ENCODE peak calls at places on chromosomes 11 and 22, in nine cellular contexts. Q, I, P, L, J, W, D, F and U are unnamed samples.

GRCh38 chr11:61126266-61126665 is 24.0 kb downstream of the CD5 start:
- DNase-seq in Q (no peak), I (no peak), P (no peak), L (no peak), J (no peak), W (no peak), D (no peak), F (no peak), U (peak)

GRCh38 chr22:50199251-50199721 is 1.5 kb upstream of the SELENOO start:
- DNase-seq in Q (no peak), I (no peak), P (no peak), L (no peak), J (no peak), W (no peak), D (no peak), F (no peak), U (no peak)

GRCh38 chr11:106681435-106681834 is 336.8 kb downstream of the GUCY1A2 start:
- DNase-seq in Q (no peak), I (no peak), P (no peak), L (no peak), J (no peak), W (no peak), D (no peak), F (no peak), U (no peak)

GRCh38 chr11:18769802-18770456 is 21.7 kb downstream of the PTPN5 start:
- DNase-seq in Q (no peak), I (no peak), P (peak), L (no peak), J (peak), W (peak), D (peak), F (no peak), U (no peak)

GRCh38 chr22:38696606-38697005 is 4.1 kb downstream of the JOSD1 start:
- DNase-seq in Q (no peak), I (no peak), P (no peak), L (no peak), J (peak), W (no peak), D (no peak), F (peak), U (no peak)

GRCh38 chr22:30607939-30608338 is 965 bp downstream of the TCN2 start:
- DNase-seq in Q (no peak), I (no peak), P (no peak), L (no peak), J (no peak), W (no peak), D (no peak), F (no peak), U (no peak)

GRCh38 chr11:5197538-5197937 is 2.9 kb downstream of the OR51V1 start:
- DNase-seq in Q (no peak), I (no peak), P (no peak), L (no peak), J (no peak), W (no peak), D (no peak), F (no peak), U (no peak)

GRCh38 chr11:32333335-32333991 is 101.9 kb downstream of the WT1 start:
- DNase-seq in Q (no peak), I (peak), P (no peak), L (no peak), J (peak), W (peak), D (peak), F (peak), U (peak)

GRCh38 chr11:102800774-102801173 is 2.8 kb upstream of the MMP1 start:
- DNase-seq in Q (no peak), I (no peak), P (no peak), L (no peak), J (no peak), W (no peak), D (no peak), F (no peak), U (no peak)

GRCh38 chr11:119101367-119101758 is 290 bp downstream of the DPAGT1 start:
- DNase-seq in Q (no peak), I (no peak), P (peak), L (no peak), J (no peak), W (peak), D (no peak), F (no peak), U (no peak)

GRCh38 chr22:45572444-45572843 is 69.8 kb downstream of the FBLN1 start:
- DNase-seq in Q (no peak), I (no peak), P (no peak), L (no peak), J (peak), W (no peak), D (no peak), F (no peak), U (no peak)

GRCh38 chr11:43868852-43869567 is 11.6 kb upstream of the ALKBH3 start:
- DNase-seq in Q (peak), I (no peak), P (peak), L (no peak), J (no peak), W (no peak), D (no peak), F (no peak), U (no peak)

GRCh38 chr11:120343429-120343828 is 7.2 kb downstream of the ARHGEF12 start:
- DNase-seq in Q (no peak), I (no peak), P (peak), L (no peak), J (no peak), W (no peak), D (no peak), F (no peak), U (no peak)

GRCh38 chr22:29907753-29908515 is 25.0 kb downstream of the MTMR3 start:
- DNase-seq in Q (no peak), I (no peak), P (peak), L (peak), J (peak), W (peak), D (peak), F (peak), U (peak)

GRCh38 chr22:19035474-19036228 is 86.6 kb downstream of the DGCR2 start:
- DNase-seq in Q (no peak), I (peak), P (peak), L (no peak), J (no peak), W (no peak), D (peak), F (no peak), U (no peak)